ENCODE peak calls at places on chromosomes 4 and X, in four cellular contexts. M is HepG2, E is SK-N-SH, B is neural progenitor cell. A is an unnamed sample. For H3K79me2, the result is how much of the 10 kb centered on the place peaks cover.

GRCh38 chr4:94076498-94076897 is 131.2 kb upstream of the SMARCAD1 start:
- DNase-seq in M (no peak), E (peak), B (no peak), A (no peak)

GRCh38 chr4:38614198-38614597 is 49.8 kb upstream of the KLF3 start:
- DNase-seq in M (no peak), E (no peak), B (no peak), A (no peak)

GRCh38 chr4:85741921-85742591 is 267.1 kb downstream of the ARHGAP24 start:
- DNase-seq in M (no peak), E (peak), B (no peak), A (peak)

GRCh38 chr4:75254745-75255144 is 259.5 kb downstream of the RCHY1 start:
- DNase-seq in M (no peak), E (no peak), B (no peak), A (no peak)

GRCh38 chrX:46788902-46789301 is 30.0 kb upstream of the SLC9A7 start:
- DNase-seq in M (no peak), E (no peak), B (peak), A (peak)

GRCh38 chr4:183971938-183972490 is 66.9 kb downstream of the STOX2 start:
- DNase-seq in M (no peak), E (no peak), B (no peak), A (no peak)

GRCh38 chr4:56976283-56976877 is 1.0 kb downstream of the NOA1 start:
- DNase-seq in M (peak), E (no peak), B (no peak), A (peak)

GRCh38 chr4:172514011-172514410 is 654.6 kb upstream of the GALNT7 start:
- DNase-seq in M (no peak), E (no peak), B (no peak), A (no peak)

GRCh38 chrX:12411831-12412230 is 273.6 kb downstream of the FRMPD4 start:
- DNase-seq in M (no peak), E (no peak), B (no peak), A (no peak)

GRCh38 chr4:2366252-2367192 is 51.9 kb downstream of the ZFYVE28 start:
- DNase-seq in M (no peak), E (no peak), B (no peak), A (peak)

GRCh38 chr4:2075987-2076907 is 17.1 kb downstream of the NAT8L start:
- DNase-seq in M (peak), E (no peak), B (no peak), A (peak)

GRCh38 chrX:96924581-96924980 is 40.9 kb downstream of the RPA4 start:
- DNase-seq in M (no peak), E (no peak), B (no peak), A (no peak)

GRCh38 chr4:147360301-147360700 is 120.6 kb upstream of the EDNRA start:
- DNase-seq in M (no peak), E (no peak), B (no peak), A (peak)

GRCh38 chr4:104475652-104476051 is 19.0 kb downstream of the CXXC4 start:
- DNase-seq in M (no peak), E (no peak), B (peak), A (no peak)

GRCh38 chr4:2811830-2812599 is 19.1 kb downstream of the SH3BP2 start:
- DNase-seq in M (peak), E (peak), B (peak), A (peak)

GRCh38 chr4:99219479-99219878 is 433 bp upstream of the ADH6 start:
- DNase-seq in M (peak), E (no peak), B (no peak), A (no peak)

GRCh38 chrX:129572422-129572821 is 32.4 kb downstream of the OCRL start:
- DNase-seq in M (no peak), E (no peak), B (no peak), A (no peak)

GRCh38 chrX:619451-619811 is 11.2 kb upstream of the SHOX start:
- DNase-seq in M (no peak), E (no peak), B (no peak), A (no peak)

GRCh38 chrX:617401-617800 is 13.2 kb upstream of the SHOX start:
- DNase-seq in M (no peak), E (no peak), B (no peak), A (no peak)

GRCh38 chrX:618761-619450 is 11.7 kb upstream of the SHOX start:
- DNase-seq in M (no peak), E (no peak), B (peak), A (peak)

GRCh38 chrX:617891-618290 is 12.7 kb upstream of the SHOX start:
- DNase-seq in M (no peak), E (no peak), B (no peak), A (no peak)

DNA sequence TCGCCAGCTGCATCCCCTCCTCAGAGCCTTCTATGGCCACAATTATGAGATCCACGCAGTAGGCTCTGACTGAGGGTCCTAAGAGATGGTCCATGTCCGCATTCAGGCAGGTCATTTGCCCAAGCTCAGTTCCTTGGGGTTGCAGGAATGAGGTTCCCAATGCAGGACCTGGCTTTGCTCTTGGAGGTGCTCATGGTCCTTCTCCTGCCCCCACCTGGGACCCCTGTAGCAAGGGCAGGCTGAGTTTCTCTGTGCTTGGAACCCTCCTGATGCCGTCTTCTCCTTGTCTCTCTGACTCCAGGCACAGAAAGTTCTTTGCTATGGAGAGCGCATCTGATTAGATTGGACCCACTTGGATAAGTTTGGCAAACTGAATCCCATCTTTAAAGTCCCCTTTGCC is 16.5 kb upstream of the SHOX start:
- DNase-seq in M (no peak), E (no peak), B (no peak), A (no peak)
- H3K79me2 ChIP-seq in M (under half), E (under half), B (under half), A (under half)

GRCh38 chr4:71290074-71290473 is 48.7 kb upstream of the SLC4A4 start:
- DNase-seq in M (no peak), E (no peak), B (no peak), A (no peak)
- H3K4me2 ChIP-seq in M (no peak), E (no peak), B (no peak), A (peak)

DNA sequence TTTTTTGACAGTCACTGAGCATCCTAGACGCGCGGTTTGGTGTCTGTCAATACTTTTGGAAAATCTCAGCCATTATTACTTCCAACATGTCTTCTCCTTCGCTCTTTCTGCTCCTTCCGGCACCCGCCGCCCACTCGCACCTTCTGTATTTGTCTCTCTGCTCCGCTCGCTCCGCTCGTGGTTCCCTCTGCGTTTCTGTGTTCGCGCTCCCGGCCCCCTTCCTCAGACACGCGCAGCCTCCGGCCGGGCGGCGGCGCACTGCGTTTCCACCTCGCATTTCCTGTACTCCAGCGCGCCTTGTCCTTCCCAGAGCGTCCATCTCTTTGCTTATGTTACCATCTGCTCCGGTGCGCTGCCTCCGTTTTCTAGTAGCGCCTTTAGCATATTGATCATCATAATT is 21.1 kb downstream of the PDE6B start:
- DNase-seq in M (no peak), E (no peak), B (no peak), A (peak)
- H3K4me3 ChIP-seq in M (no peak), E (no peak), B (no peak), A (no peak)

DNA sequence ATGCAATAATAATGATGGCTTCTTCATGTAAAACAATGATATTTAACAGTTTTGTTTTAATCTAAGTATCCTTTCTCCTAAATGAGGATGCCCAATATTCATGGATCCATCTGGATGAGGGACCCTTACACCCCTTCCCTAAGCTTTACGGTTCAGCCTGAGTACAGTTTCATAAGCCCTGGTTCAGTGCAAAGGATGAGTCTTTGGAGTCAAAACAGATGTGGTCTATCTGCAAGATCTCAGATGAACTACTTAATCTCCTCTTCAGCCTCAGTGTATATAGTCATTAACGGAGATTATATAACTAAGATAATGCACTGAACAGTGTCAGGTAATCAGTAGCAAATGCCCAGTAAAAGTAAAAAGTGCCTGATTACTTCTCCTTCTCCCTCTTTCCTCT is 22.1 kb downstream of the ANXA5 start:
- DNase-seq in M (no peak), E (no peak), B (no peak), A (no peak)
- H3K79me2 ChIP-seq in M (under half), E (under half), B (under half), A (half or more)

DNA sequence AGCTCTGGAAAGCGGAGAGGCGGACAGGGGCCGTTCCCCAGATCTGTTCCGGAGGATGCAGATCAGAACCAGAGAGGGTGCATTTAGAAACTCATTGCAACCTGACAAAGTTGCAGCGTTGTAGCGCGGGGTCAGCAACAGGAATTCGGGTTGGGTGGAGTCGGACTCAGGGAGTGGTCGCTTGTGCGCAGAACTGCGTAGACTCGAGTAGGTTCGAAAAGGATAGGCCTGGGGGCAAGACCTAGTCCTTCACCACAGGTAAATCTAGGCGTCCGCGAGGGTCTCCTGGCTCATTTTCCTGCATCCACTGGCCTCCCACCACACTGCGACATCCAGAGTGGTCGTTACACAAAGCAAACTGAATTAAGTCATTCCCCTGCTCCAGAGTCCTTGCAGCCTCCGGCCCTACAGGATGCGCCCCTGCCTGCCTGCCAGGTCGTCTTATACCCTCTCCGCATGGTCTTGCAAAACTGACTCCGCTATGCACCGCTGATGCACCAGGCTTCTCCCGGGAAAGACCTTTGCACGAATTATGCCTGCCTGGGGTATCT is 4.7 kb upstream of the ZNF518B start:
- DNase-seq in M (no peak), E (no peak), B (no peak), A (peak)
- H3K4me2 ChIP-seq in M (no peak), E (peak), B (peak), A (peak)

GRCh38 chr4:125322363-125322730 is 7.6 kb downstream of the FAT4 start:
- DNase-seq in M (no peak), E (no peak), B (no peak), A (no peak)
- H3K4me3 ChIP-seq in M (no peak), E (peak), B (no peak), A (peak)

GRCh38 chr4:26991057-26991456 is 130.4 kb downstream of the STIM2 start:
- DNase-seq in M (no peak), E (no peak), B (no peak), A (no peak)
- H3K79me2 ChIP-seq in M (under half), E (under half), B (under half), A (under half)

DNA sequence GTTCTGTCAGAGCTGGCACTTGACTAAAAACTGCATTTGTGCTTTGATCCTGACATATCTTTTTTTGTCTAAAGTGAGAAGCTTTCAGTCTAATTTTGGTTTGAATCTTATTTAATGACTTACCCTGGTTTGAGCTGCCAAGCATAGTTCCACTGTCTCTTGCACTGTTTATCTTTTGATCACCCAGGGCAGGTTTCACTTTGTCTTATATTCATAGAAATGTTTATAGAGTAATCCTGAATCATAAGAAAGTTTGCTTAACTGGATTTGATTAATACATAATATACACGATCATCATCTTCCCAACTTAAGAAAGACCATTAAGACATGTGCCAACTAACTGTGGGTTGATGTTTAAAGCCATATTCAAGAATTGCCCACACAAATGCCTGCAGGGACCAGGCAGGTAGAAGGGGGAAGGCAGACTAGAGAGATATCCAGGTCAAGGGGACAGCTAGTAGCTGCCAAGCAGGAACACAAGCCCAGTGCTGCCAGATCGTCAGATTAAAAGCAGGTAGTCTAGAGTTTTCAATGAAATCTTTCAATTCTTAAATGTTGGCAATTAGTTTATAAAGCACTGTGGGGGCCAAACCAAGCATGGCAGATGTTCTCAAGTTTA is 1.9 kb downstream of the GK start:
- DNase-seq in M (no peak), E (no peak), B (no peak), A (no peak)
- H3K4me2 ChIP-seq in M (peak), E (peak), B (no peak), A (peak)

GRCh38 chrX:34654939-34655338 is 2.1 kb downstream of the TMEM47 start:
- DNase-seq in M (no peak), E (no peak), B (peak), A (no peak)
- H3K4me3 ChIP-seq in M (no peak), E (no peak), B (peak), A (peak)

DNA sequence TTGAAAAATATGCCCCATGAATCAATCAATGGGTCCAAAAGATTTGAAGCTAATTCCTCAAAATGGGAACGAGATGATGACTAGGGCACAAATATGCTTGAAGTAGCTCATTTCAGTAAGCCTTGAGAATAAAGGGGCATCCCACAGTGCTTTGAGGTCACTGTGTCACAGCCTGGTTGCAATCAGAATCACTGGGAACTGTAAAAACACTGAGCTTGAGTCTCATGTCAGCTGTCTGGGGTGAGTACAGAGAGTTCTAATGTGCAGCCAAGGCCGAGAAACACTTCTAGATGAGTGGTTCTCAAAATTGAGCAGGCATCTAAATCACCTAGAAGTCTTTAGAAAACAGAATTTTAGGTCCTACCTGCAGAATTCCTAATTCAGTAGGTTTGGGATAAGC is 120.5 kb upstream of the EGFL6 start:
- DNase-seq in M (no peak), E (no peak), B (no peak), A (no peak)
- H3K79me2 ChIP-seq in M (under half), E (under half), B (under half), A (under half)

A was measured in osteoblast.